ENCODE peak calls at places on chromosomes 11 and 22, in five cellular contexts. E is NCI-H1105; X is activated CD8-positive, alpha-beta memory T cell treated with anti-CD3 and anti-CD28 coated beads for 1 hour; S is activated gamma-delta T cell; L is NCI-H2081. F is an unnamed sample.
A peak's percentile ranks its signal among the peaks of the same experiment; 100 is the strongest.

GRCh38 chr11:61586792-61587430 is 6.0 kb upstream of the SYT7 start:
- DNase-seq in L (no peak), S (no peak), X (no peak), E (no peak), F (no peak)

GRCh38 chr11:6127881-6128280 is 20.4 kb downstream of the OR56B4 start:
- DNase-seq in L (no peak), X (no peak), E (no peak), S (no peak), F (no peak)

GRCh38 chr11:73760066-73760679 is 701 bp downstream of the RAB6A start:
- DNase-seq in E (no peak), S (peak; percentile 29), X (no peak), L (peak; percentile 20), F (peak; percentile 80)

GRCh38 chr11:121802542-121802941 is 313.5 kb downstream of the BLID start:
- DNase-seq in S (no peak), L (no peak), E (no peak), X (no peak), F (peak; percentile 25)

GRCh38 chr11:77791301-77791700 is 29.2 kb downstream of the RSF1 start:
- DNase-seq in X (no peak), L (no peak), E (no peak), S (no peak), F (no peak)

GRCh38 chr11:122709042-122709760 is 53.7 kb downstream of the UBASH3B start:
- DNase-seq in S (no peak), L (no peak), X (no peak), E (no peak), F (peak; percentile 80)

GRCh38 chr11:15806217-15806616 is 550.1 kb downstream of the SOX6 start:
- DNase-seq in S (no peak), L (no peak), X (no peak), E (no peak), F (no peak)

GRCh38 chr11:95499516-95500135 is 268.6 kb upstream of the SESN3 start:
- DNase-seq in E (no peak), S (no peak), L (no peak), X (no peak), F (no peak)

GRCh38 chr11:126115820-126116319 is 53.2 kb upstream of the CDON start:
- DNase-seq in S (no peak), E (peak; percentile 94), X (no peak), L (peak; percentile 96), F (peak; percentile 87)

GRCh38 chr11:117931971-117932370 is 2.8 kb upstream of the TMPRSS13 start:
- DNase-seq in X (peak; percentile 25), L (no peak), E (no peak), S (no peak), F (no peak)

GRCh38 chr22:26892401-26893033 is 235.1 kb downstream of the MIAT start:
- DNase-seq in L (peak; percentile 91), S (no peak), X (no peak), E (peak; percentile 87), F (no peak)

GRCh38 chr11:8809185-8809584 is 101.8 kb upstream of the AKIP1 start:
- DNase-seq in L (no peak), E (no peak), S (no peak), X (no peak), F (peak; percentile 45)

GRCh38 chr11:77146261-77147035 is 18.4 kb downstream of the MYO7A start:
- DNase-seq in X (no peak), S (no peak), L (no peak), E (no peak), F (no peak)

GRCh38 chr22:29275819-29276565 is 7.9 kb downstream of the EWSR1 start:
- DNase-seq in L (no peak), E (no peak), X (no peak), S (no peak), F (no peak)

GRCh38 chr22:28730146-28730545 is 11.5 kb downstream of the CHEK2 start:
- DNase-seq in L (no peak), S (no peak), E (no peak), X (no peak), F (no peak)

GRCh38 chr22:39176067-39176621 is 23.7 kb upstream of the CBX7 start:
- DNase-seq in L (no peak), X (no peak), E (no peak), S (no peak), F (peak; percentile 68)

GRCh38 chr11:56906683-56907148 is 82.0 kb upstream of the OR5AK2 start:
- DNase-seq in L (no peak), E (no peak), S (no peak), X (no peak), F (no peak)

GRCh38 chr11:134394311-134394710 is 17.7 kb downstream of the B3GAT1 start:
- DNase-seq in X (no peak), L (no peak), E (no peak), S (no peak), F (no peak)

GRCh38 chr11:122085264-122085663 is 30.8 kb downstream of the BLID start:
- DNase-seq in E (no peak), S (no peak), X (no peak), L (no peak), F (peak; percentile 87)

GRCh38 chr11:102453286-102453797 is 777 bp upstream of the TMEM123 start:
- DNase-seq in X (peak; percentile 14), E (peak; percentile 39), S (peak; percentile 26), L (no peak), F (no peak)

GRCh38 chr11:987671-988070 is 48.8 kb downstream of the MUC6 start:
- DNase-seq in S (no peak), X (no peak), E (no peak), L (no peak), F (no peak)

GRCh38 chr11:73361953-73362776 is 14.0 kb upstream of the RELT start:
- DNase-seq in S (no peak), L (no peak), X (no peak), E (no peak), F (no peak)

F was measured in adipocyte.